ENCODE peak calls at places on chromosomes 4 and X, in four cellular contexts. One of them, this sample, is unnamed.

GRCh38 chrX:150370589-150371312 is 7.6 kb downstream of the MAMLD1 start:
- DNase-seq in heart left ventricle: no peak
- DNase-seq in MM.1S: no peak
- DNase-seq in neuronal stem cell: no peak
- DNase-seq in this sample: no peak

GRCh38 chr4:122099896-122100295 is 52.2 kb upstream of the BLTP1 start:
- DNase-seq in heart left ventricle: no peak
- DNase-seq in MM.1S: no peak
- DNase-seq in neuronal stem cell: no peak
- DNase-seq in this sample: no peak

GRCh38 chrX:108091878-108092291 is 307 bp downstream of the ATG4A start:
- DNase-seq in heart left ventricle: no peak
- DNase-seq in MM.1S: peak; percentile 23
- DNase-seq in neuronal stem cell: no peak
- DNase-seq in this sample: no peak

GRCh38 chr4:150379454-150379853 is 202.5 kb upstream of the MAB21L2 start:
- DNase-seq in heart left ventricle: no peak
- DNase-seq in MM.1S: no peak
- DNase-seq in neuronal stem cell: no peak
- DNase-seq in this sample: no peak

GRCh38 chr4:184536070-184536880 is 61.9 kb upstream of the IRF2 start:
- DNase-seq in heart left ventricle: no peak
- DNase-seq in MM.1S: no peak
- DNase-seq in neuronal stem cell: no peak
- DNase-seq in this sample: no peak

GRCh38 chr4:158796370-158797140 is 27.7 kb downstream of the FNIP2 start:
- DNase-seq in heart left ventricle: no peak
- DNase-seq in MM.1S: no peak
- DNase-seq in neuronal stem cell: no peak
- DNase-seq in this sample: no peak

GRCh38 chr4:14415146-14415545 is 587.1 kb upstream of the CPEB2 start:
- DNase-seq in heart left ventricle: no peak
- DNase-seq in MM.1S: no peak
- DNase-seq in neuronal stem cell: peak; percentile 15
- DNase-seq in this sample: no peak

GRCh38 chr4:117429506-117429905 is 344.1 kb upstream of the TRAM1L1 start:
- DNase-seq in heart left ventricle: no peak
- DNase-seq in MM.1S: no peak
- DNase-seq in neuronal stem cell: no peak
- DNase-seq in this sample: no peak

GRCh38 chr4:153023692-153024394 is 87.7 kb downstream of the FHDC1 start:
- DNase-seq in heart left ventricle: no peak
- DNase-seq in MM.1S: no peak
- DNase-seq in neuronal stem cell: no peak
- DNase-seq in this sample: no peak

GRCh38 chr4:41935652-41936021 is 408 bp downstream of the TMEM33 start:
- DNase-seq in heart left ventricle: no peak
- DNase-seq in MM.1S: peak; percentile 13
- DNase-seq in neuronal stem cell: no peak
- DNase-seq in this sample: no peak
- H3K27ac ChIP-seq in heart left ventricle: peak overlapping the region; percentile 78
- H3K27ac ChIP-seq in MM.1S: peak overlapping the region; percentile 57
- H3K27ac ChIP-seq in neuronal stem cell: no peak overlapping the region
- H3K27ac ChIP-seq in this sample: no peak overlapping the region

GRCh38 chr4:70844180-70844579 is 4.5 kb upstream of the GRSF1 start:
- DNase-seq in heart left ventricle: peak; percentile 36
- DNase-seq in MM.1S: no peak
- DNase-seq in neuronal stem cell: no peak
- DNase-seq in this sample: no peak

GRCh38 chr4:70841951-70842350 is 2.3 kb upstream of the GRSF1 start:
- DNase-seq in heart left ventricle: no peak
- DNase-seq in MM.1S: no peak
- DNase-seq in neuronal stem cell: no peak
- DNase-seq in this sample: no peak

GRCh38 chr4:70838972-70839536 is 636 bp downstream of the GRSF1 start:
- DNase-seq in heart left ventricle: peak; percentile 79
- DNase-seq in MM.1S: peak; percentile 59
- DNase-seq in neuronal stem cell: peak; percentile 61
- DNase-seq in this sample: no peak

GRCh38 chr4:70839537-70840093 is at the start of gene GRSF1:
- DNase-seq in heart left ventricle: peak; percentile 96
- DNase-seq in MM.1S: peak; percentile 93
- DNase-seq in neuronal stem cell: peak; percentile 87
- DNase-seq in this sample: peak; percentile 64

DNA sequence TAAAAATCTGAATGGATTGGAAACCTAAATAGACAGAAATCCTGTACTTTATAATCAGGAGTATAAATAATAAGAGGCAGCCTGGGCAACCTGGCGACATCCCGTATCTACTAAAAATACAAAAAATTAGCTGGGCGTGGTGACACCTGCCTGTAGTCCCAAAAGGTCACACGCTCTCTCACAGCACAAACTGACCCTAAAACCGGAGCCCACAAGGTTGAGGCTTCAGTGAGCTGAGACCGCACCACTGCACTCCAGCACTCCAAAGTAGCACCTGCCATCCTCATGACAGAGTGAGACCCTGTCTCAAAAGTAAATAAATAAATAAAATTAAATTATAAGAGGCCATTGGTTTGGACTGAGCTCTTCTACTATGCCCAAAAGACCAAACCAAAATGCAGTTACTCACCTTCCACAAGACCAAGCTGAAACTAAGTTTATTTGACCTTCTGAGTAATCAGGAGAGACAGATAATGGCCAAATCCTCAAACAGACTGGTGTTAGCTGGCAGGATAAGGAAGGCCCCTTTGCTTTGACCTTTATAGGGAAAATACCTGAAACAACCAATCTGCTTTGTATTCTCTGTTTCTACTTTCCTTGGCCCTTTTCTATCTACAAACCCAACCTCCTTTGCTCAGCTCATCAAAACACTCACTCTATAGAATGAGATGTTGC is 3.2 kb upstream of the GRSF1 start:
- DNase-seq in heart left ventricle: no peak
- DNase-seq in MM.1S: no peak
- DNase-seq in neuronal stem cell: no peak
- DNase-seq in this sample: no peak
- H3K4me3 ChIP-seq in heart left ventricle: no peak overlapping the region
- H3K4me3 ChIP-seq in MM.1S: no peak overlapping the region
- H3K4me3 ChIP-seq in neuronal stem cell: no peak overlapping the region
- H3K4me3 ChIP-seq in this sample: no peak overlapping the region

GRCh38 chr4:82360298-82361177 is 13.3 kb downstream of the HNRNPD start:
- DNase-seq in heart left ventricle: no peak
- DNase-seq in MM.1S: peak; percentile 24
- DNase-seq in neuronal stem cell: peak; percentile 46
- DNase-seq in this sample: no peak

GRCh38 chr4:82363896-82364487 is 9.8 kb downstream of the HNRNPD start:
- DNase-seq in heart left ventricle: no peak
- DNase-seq in MM.1S: no peak
- DNase-seq in neuronal stem cell: no peak
- DNase-seq in this sample: no peak

GRCh38 chr4:82357640-82358039 is 16.2 kb downstream of the HNRNPD start:
- DNase-seq in heart left ventricle: no peak
- DNase-seq in MM.1S: no peak
- DNase-seq in neuronal stem cell: no peak
- DNase-seq in this sample: no peak

GRCh38 chr4:82358773-82359324 is 14.9 kb downstream of the HNRNPD start:
- DNase-seq in heart left ventricle: no peak
- DNase-seq in MM.1S: no peak
- DNase-seq in neuronal stem cell: no peak
- DNase-seq in this sample: no peak

GRCh38 chr4:82362565-82362964 is 11.2 kb downstream of the HNRNPD start:
- DNase-seq in heart left ventricle: no peak
- DNase-seq in MM.1S: no peak
- DNase-seq in neuronal stem cell: no peak
- DNase-seq in this sample: no peak
- H3K4me1 ChIP-seq in heart left ventricle: peaks cover 86% of the 10 kb centered on the region
- H3K4me1 ChIP-seq in MM.1S: peaks cover 37% of the 10 kb centered on the region
- H3K4me1 ChIP-seq in neuronal stem cell: peaks cover 2% of the 10 kb centered on the region
- H3K4me1 ChIP-seq in this sample: no peaks in the 10 kb centered on the region

DNA sequence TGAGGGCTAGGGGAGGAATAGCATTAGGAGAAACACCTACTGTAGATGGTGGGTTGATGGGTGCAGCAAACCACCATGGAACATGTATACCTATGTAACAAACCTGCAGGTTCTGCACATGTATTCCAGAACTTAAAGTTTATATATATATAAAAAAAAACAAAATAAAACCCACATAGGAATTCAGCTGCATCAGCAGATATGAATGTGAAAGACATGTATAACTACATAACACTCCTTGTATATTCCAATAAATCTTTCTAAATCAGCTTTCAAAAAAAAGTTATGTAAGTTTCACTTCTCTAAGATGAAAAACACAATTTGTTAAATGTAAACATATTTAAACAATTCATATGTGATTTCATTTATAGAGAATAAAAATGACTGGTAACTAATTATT is 6.0 kb downstream of the GC start:
- DNase-seq in heart left ventricle: no peak
- DNase-seq in MM.1S: no peak
- DNase-seq in neuronal stem cell: no peak
- DNase-seq in this sample: no peak
- H3K27ac ChIP-seq in heart left ventricle: no peak overlapping the region
- H3K27ac ChIP-seq in MM.1S: no peak overlapping the region
- H3K27ac ChIP-seq in neuronal stem cell: no peak overlapping the region
- H3K27ac ChIP-seq in this sample: no peak overlapping the region

GRCh38 chr4:112523008-112523440 is 7.0 kb upstream of the NEUROG2 start:
- DNase-seq in heart left ventricle: no peak
- DNase-seq in MM.1S: peak; percentile 85
- DNase-seq in neuronal stem cell: peak; percentile 59
- DNase-seq in this sample: no peak

GRCh38 chr4:112521123-112522116 is 5.4 kb upstream of the NEUROG2 start:
- DNase-seq in heart left ventricle: no peak
- DNase-seq in MM.1S: no peak
- DNase-seq in neuronal stem cell: peak; percentile 61
- DNase-seq in this sample: no peak

GRCh38 chr4:112523764-112524505 is 8.0 kb upstream of the NEUROG2 start:
- DNase-seq in heart left ventricle: peak; percentile 51
- DNase-seq in MM.1S: peak; percentile 94
- DNase-seq in neuronal stem cell: peak; percentile 72
- DNase-seq in this sample: no peak

GRCh38 chr4:112520598-112521122 is 4.7 kb upstream of the NEUROG2 start:
- DNase-seq in heart left ventricle: no peak
- DNase-seq in MM.1S: no peak
- DNase-seq in neuronal stem cell: peak; percentile 38
- DNase-seq in this sample: no peak

GRCh38 chr4:112522389-112522788 is 6.4 kb upstream of the NEUROG2 start:
- DNase-seq in heart left ventricle: no peak
- DNase-seq in MM.1S: no peak
- DNase-seq in neuronal stem cell: no peak
- DNase-seq in this sample: no peak
- H3K4me3 ChIP-seq in heart left ventricle: no peak overlapping the region
- H3K4me3 ChIP-seq in MM.1S: peak overlapping the region; percentile 76
- H3K4me3 ChIP-seq in neuronal stem cell: no peak overlapping the region
- H3K4me3 ChIP-seq in this sample: no peak overlapping the region